ENCODE peak calls at places on chromosomes 11 and 22, in four cellular contexts. L, E, A and T are unnamed samples. For H3K27me3, the result is how much of the 10 kb centered on the place peaks cover.

GRCh38 chr11:8777907-8778767 is 95.5 kb downstream of the RPL27A start:
- DNase-seq in L (no peak), E (no peak), A (peak), T (peak)

GRCh38 chr11:3002346-3002745 is 10.2 kb upstream of the NAP1L4 start:
- DNase-seq in L (peak), E (no peak), A (no peak), T (no peak)

GRCh38 chr11:12540913-12541587 is 133.2 kb upstream of the TEAD1 start:
- DNase-seq in L (no peak), E (no peak), A (peak), T (no peak)

GRCh38 chr11:119025978-119026766 is 4.5 kb downstream of the SLC37A4 start:
- DNase-seq in L (no peak), E (no peak), A (no peak), T (no peak)

GRCh38 chr11:69949327-69949726 is 128.8 kb upstream of the ANO1 start:
- DNase-seq in L (peak), E (peak), A (peak), T (peak)

GRCh38 chr11:76620471-76620870 is 50.1 kb downstream of the LRRC32 start:
- DNase-seq in L (no peak), E (peak), A (peak), T (peak)

GRCh38 chr11:61545341-61545740 is 35.5 kb downstream of the SYT7 start:
- DNase-seq in L (no peak), E (no peak), A (no peak), T (no peak)

GRCh38 chr11:46615756-46616155 is 1.3 kb downstream of the HARBI1 start:
- DNase-seq in L (no peak), E (no peak), A (peak), T (peak)

GRCh38 chr11:72235351-72236057 is 8.5 kb downstream of the PHOX2A start:
- DNase-seq in L (no peak), E (no peak), A (no peak), T (no peak)

GRCh38 chr22:35554297-35554845 is 13.7 kb downstream of the RASD2 start:
- DNase-seq in L (no peak), E (no peak), A (no peak), T (no peak)

GRCh38 chr11:23405350-23405937 is 545.2 kb upstream of the CCDC179 start:
- DNase-seq in L (no peak), E (no peak), A (no peak), T (no peak)

GRCh38 chr22:48739348-48740085 is 1088.2 kb downstream of the BRD1 start:
- DNase-seq in L (peak), E (no peak), A (no peak), T (no peak)

GRCh38 chr11:61472868-61473267 is 35.7 kb upstream of the LRRC10B start:
- DNase-seq in L (no peak), E (no peak), A (peak), T (no peak)

GRCh38 chr22:38973289-38974169 is 8.6 kb upstream of the APOBEC3B start:
- DNase-seq in L (peak), E (no peak), A (peak), T (peak)

GRCh38 chr11:7442588-7443215 is 42.6 kb upstream of the OLFML1 start:
- DNase-seq in L (peak), E (peak), A (peak), T (peak)

GRCh38 chr11:94757037-94757681 is 11.0 kb upstream of the AMOTL1 start:
- DNase-seq in L (no peak), E (no peak), A (no peak), T (no peak)

GRCh38 chr11:17839973-17840611 is 105.5 kb downstream of the KCNC1 start:
- DNase-seq in L (no peak), E (peak), A (peak), T (peak)

GRCh38 chr11:58796333-58797049 is 48.0 kb downstream of the GLYATL2 start:
- DNase-seq in L (no peak), E (no peak), A (no peak), T (no peak)

GRCh38 chr22:49350441-49351121 is 477.1 kb downstream of the BRD1 start:
- DNase-seq in L (peak), E (no peak), A (no peak), T (no peak)

GRCh38 chr11:68506908-68507307 is 46.4 kb downstream of the PPP6R3 start:
- DNase-seq in L (no peak), E (no peak), A (no peak), T (no peak)

GRCh38 chr11:92782806-92783205 is 186.6 kb upstream of the MTNR1B start:
- DNase-seq in L (no peak), E (no peak), A (no peak), T (no peak)

GRCh38 chr11:123157995-123158394 is 37.1 kb downstream of the CLMP start:
- DNase-seq in L (no peak), E (no peak), A (no peak), T (no peak)

GRCh38 chr22:32712644-32713355 is 88.7 kb upstream of the TIMP3 start:
- DNase-seq in L (no peak), E (no peak), A (no peak), T (no peak)

GRCh38 chr22:40631925-40632324 is 4.6 kb downstream of the MRTFA start:
- DNase-seq in L (no peak), E (no peak), A (no peak), T (no peak)

DNA sequence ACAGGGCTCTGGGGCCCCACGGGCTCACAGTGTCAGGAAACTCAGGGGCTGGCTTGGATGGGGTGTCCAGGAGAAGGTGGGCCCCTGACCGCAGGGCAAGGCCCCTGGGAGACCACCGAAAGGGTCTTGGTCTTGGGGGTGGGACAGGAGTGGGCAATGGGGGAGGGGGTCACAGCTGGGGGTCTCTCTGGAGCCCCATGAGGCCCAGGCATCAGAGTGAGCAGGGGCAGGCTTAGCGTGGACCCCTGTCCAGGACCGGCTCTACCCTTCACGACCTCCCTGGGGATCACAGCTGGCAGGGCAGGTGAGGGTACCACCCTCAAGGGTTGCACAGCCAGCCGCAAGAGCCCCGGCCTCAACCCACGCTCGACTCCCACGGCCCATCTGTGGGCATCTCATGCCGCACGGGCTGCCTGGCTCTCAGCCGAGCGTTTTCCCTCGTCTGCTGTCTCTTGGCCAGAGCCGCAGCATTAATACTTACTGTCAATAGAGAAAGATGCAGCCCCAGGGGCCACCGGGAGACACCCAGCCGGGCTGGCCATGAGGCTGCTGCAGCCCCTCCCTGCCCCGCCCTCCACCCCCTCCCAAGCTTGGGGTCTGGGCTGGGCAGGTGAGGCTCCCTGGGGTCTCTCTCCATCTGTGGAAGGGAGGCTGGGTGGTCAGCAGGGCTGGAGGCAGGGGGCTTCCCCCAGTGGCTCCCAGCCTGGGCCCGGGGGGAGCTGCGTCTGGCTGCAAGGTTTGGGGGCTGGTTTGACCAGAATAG is 661 bp downstream of the MUC5B start:
- DNase-seq in L (peak), E (no peak), A (no peak), T (no peak)
- H3K4me3 ChIP-seq in L (no peak), E (no peak), A (no peak), T (no peak)

GRCh38 chr11:126384053-126384335 is 28.5 kb downstream of the ST3GAL4 start:
- DNase-seq in L (no peak), E (no peak), A (no peak), T (no peak)

GRCh38 chr11:126387856-126388255 is 32.4 kb downstream of the ST3GAL4 start:
- DNase-seq in L (no peak), E (no peak), A (no peak), T (no peak)

GRCh38 chr11:126383301-126384052 is 28.0 kb downstream of the ST3GAL4 start:
- DNase-seq in L (no peak), E (no peak), A (no peak), T (no peak)

GRCh38 chr11:126384449-126385070 is 29.1 kb downstream of the ST3GAL4 start:
- DNase-seq in L (no peak), E (no peak), A (no peak), T (no peak)

GRCh38 chr11:126385991-126386728 is 30.7 kb downstream of the ST3GAL4 start:
- DNase-seq in L (no peak), E (no peak), A (no peak), T (no peak)
- TF ChIP-seq CTCF in L (no peak), E (no peak), A (no peak), T (no peak)

GRCh38 chr11:110711776-110712642 is at the start of gene ARHGAP20:
- DNase-seq in L (peak), E (peak), A (peak), T (no peak)

GRCh38 chr11:110715541-110715940 is 3.3 kb upstream of the ARHGAP20 start:
- DNase-seq in L (no peak), E (no peak), A (peak), T (peak)

GRCh38 chr11:110712643-110713468 is 619 bp upstream of the ARHGAP20 start:
- DNase-seq in L (peak), E (peak), A (peak), T (peak)

GRCh38 chr11:110711448-110711775 is 825 bp downstream of the ARHGAP20 start:
- DNase-seq in L (no peak), E (no peak), A (no peak), T (no peak)

DNA sequence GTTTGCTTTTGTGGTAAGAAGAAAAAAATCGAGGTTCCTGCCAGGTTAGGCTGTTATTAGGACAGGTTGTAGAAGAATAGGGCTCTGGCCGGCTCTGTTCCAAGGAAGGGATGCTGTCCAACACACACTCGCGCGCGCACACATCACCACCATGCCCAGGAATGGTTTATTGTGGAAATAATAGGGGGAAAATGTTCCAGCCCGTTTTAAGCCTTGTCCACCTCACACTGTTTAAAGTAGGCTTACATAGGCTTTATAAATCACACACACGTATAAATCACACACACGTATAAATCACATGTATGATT is 1.2 kb upstream of the ARHGAP20 start:
- DNase-seq in L (no peak), E (no peak), A (no peak), T (no peak)
- H3K27me3 ChIP-seq in L (under half), E (half or more), A (under half), T (under half)

GRCh38 chr11:66729447-66729846 is 431 bp upstream of the SPTBN2 start:
- DNase-seq in L (peak), E (no peak), A (no peak), T (no peak)

GRCh38 chr11:66727883-66728759 is 895 bp downstream of the SPTBN2 start:
- DNase-seq in L (no peak), E (no peak), A (no peak), T (no peak)

GRCh38 chr11:66725646-66726045 is 3.4 kb downstream of the SPTBN2 start:
- DNase-seq in L (no peak), E (no peak), A (peak), T (no peak)

GRCh38 chr11:66727282-66727882 is 1.6 kb downstream of the SPTBN2 start:
- DNase-seq in L (no peak), E (peak), A (peak), T (no peak)

DNA sequence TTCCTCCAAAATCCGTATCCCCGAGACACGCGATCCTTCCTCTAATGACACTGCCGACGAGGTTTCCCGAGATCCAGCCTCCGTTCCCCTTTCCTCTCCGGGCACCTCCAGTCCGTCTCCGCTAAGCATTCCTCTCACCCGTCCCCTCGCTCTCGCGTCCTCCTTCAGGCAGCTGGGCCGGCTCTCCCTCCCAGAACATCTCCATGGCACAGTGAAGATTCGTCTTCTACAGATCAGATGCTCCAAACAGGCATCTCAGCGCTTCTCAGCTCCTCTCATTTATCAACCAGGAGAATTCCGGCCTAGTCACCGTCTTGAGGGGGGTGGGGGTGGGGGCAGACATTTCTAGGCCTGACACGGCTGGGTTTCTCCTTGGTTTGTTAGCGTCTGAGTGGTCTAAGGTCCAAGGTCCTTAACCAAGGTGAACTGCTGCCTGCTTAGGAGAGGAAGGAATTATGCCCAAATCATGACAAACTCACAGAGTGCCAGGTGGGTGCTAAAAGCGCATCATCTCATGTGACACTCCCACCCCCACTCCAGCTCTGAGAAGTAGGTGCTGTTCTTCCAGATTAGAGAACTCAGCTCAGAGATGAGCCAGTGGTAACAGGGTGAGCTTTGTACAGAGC is at the start of gene SPTBN2:
- DNase-seq in L (no peak), E (no peak), A (no peak), T (no peak)
- H3K4me3 ChIP-seq in L (peak), E (peak), A (peak), T (peak)

GRCh38 chr11:79060081-79060480 is 380.7 kb downstream of the TENM4 start:
- DNase-seq in L (no peak), E (no peak), A (no peak), T (no peak)

GRCh38 chr11:79052539-79052938 is 388.3 kb downstream of the TENM4 start:
- DNase-seq in L (no peak), E (no peak), A (no peak), T (no peak)

GRCh38 chr11:79059171-79059570 is 381.7 kb downstream of the TENM4 start:
- DNase-seq in L (no peak), E (no peak), A (no peak), T (no peak)

GRCh38 chr11:79054636-79055035 is 386.2 kb downstream of the TENM4 start:
- DNase-seq in L (no peak), E (peak), A (peak), T (peak)

GRCh38 chr11:79055866-79056632 is 384.8 kb downstream of the TENM4 start:
- DNase-seq in L (no peak), E (no peak), A (peak), T (no peak)
- TF ChIP-seq CTCF in L (no peak), E (peak), A (no peak), T (no peak)

GRCh38 chr11:10998674-10999073 is 140.8 kb upstream of the ZBED5 start:
- DNase-seq in L (no peak), E (peak), A (no peak), T (peak)
- H3K27me3 ChIP-seq in L (under half), E (under half), A (under half), T (under half)

GRCh38 chr11:120337133-120337895 is 1.1 kb downstream of the ARHGEF12 start:
- DNase-seq in L (no peak), E (peak), A (no peak), T (no peak)
- H3K4me3 ChIP-seq in L (peak), E (peak), A (peak), T (peak)

DNA sequence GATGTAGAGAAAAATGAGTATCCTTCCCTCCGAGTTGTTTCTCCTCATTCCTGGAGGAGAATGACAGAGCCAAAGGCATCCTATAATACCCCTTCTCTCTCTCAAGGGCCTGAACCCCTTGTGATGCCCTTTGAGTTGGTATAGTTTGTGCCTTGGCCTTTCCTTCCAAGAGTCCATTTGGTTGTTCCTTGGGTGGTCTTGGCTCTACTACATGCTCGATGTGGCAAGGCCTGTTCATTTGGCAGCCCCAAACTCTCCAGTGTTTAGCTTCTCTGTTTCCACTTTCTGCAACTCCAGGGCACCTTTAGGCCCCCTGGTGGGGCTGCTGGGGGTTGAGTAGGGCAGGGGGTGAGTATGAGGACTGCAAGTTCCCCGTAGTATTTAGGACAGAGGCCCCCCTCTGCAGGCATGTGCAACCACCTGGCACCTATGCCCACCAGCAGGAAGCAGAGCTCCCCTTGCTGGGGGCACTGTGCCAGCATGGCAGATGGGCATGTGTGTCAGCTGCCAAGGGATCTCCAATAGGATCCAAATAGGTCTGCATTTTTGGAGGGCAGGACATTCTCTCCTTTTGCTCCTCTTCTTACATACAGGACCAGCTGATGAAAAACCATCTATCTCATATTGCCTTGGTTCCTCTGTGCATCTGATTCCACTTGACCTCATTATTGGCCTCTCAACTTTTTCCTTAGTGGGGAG is 217.2 kb upstream of the CADM1 start:
- DNase-seq in L (no peak), E (no peak), A (no peak), T (no peak)
- TF ChIP-seq CTCF in L (no peak), E (no peak), A (no peak), T (no peak)